ENCODE peak calls at places on chromosomes 1 and 21, in five cellular contexts. Z is CD8-positive, alpha-beta memory T cell; O is astrocyte; X is dorsolateral prefrontal cortex; F is transverse colon. Q is an unnamed sample.

GRCh38 chr21:26788783-26789182 is 56.4 kb downstream of the ADAMTS1 start:
- DNase-seq in X (no peak), Z (no peak), F (peak; percentile 23), O (no peak), Q (no peak)

GRCh38 chr1:230149751-230150584 is 82.9 kb downstream of the GALNT2 start:
- DNase-seq in O (no peak), Z (no peak), F (no peak), X (no peak), Q (no peak)

GRCh38 chr21:38525454-38525853 is 27.2 kb upstream of the ERG start:
- DNase-seq in X (no peak), F (no peak), O (no peak), Z (no peak), Q (no peak)

GRCh38 chr1:198639581-198640235 is 868 bp downstream of the PTPRC start:
- DNase-seq in Z (no peak), O (no peak), X (no peak), F (no peak), Q (no peak)

GRCh38 chr1:41724248-41724647 is 194.5 kb downstream of the HIVEP3 start:
- DNase-seq in O (no peak), Z (no peak), F (no peak), X (no peak), Q (no peak)

GRCh38 chr1:94462606-94463005 is 44.4 kb downstream of the ABCD3 start:
- DNase-seq in Z (no peak), O (no peak), F (no peak), X (no peak), Q (no peak)

GRCh38 chr1:172176206-172176605 is 244.3 kb upstream of the C1orf105 start:
- DNase-seq in F (no peak), X (no peak), O (peak; percentile 44), Z (no peak), Q (no peak)

GRCh38 chr1:205680073-205680851 is at the start of gene SLC45A3:
- DNase-seq in F (peak; percentile 60), X (peak; percentile 66), Z (no peak), O (no peak), Q (no peak)

GRCh38 chr1:226550671-226551041 is 2.1 kb downstream of the STUM start:
- DNase-seq in F (no peak), Z (no peak), O (no peak), X (no peak), Q (no peak)

GRCh38 chr1:189859385-189859977 is 618.2 kb downstream of the BRINP3 start:
- DNase-seq in X (no peak), F (peak; percentile 7), O (no peak), Z (no peak), Q (no peak)

GRCh38 chr1:214833357-214833756 is 230.4 kb downstream of the CENPF start:
- DNase-seq in F (no peak), X (no peak), Z (no peak), O (peak; percentile 81), Q (no peak)

GRCh38 chr21:31798842-31799691 is 67.1 kb upstream of the SCAF4 start:
- DNase-seq in O (peak; percentile 13), F (no peak), X (no peak), Z (no peak), Q (no peak)

GRCh38 chr1:44250113-44250781 is 37.0 kb downstream of the DMAP1 start:
- DNase-seq in O (no peak), F (no peak), X (no peak), Z (no peak), Q (no peak)

GRCh38 chr1:39407496-39407888 is 83.9 kb upstream of the BMP8A start:
- DNase-seq in Z (no peak), O (no peak), F (no peak), X (no peak), Q (no peak)

GRCh38 chr1:225437710-225438437 is 10.0 kb upstream of the LBR start:
- DNase-seq in O (no peak), X (no peak), Z (no peak), F (peak; percentile 31), Q (no peak)

GRCh38 chr1:179026813-179027664 is 1.3 kb downstream of the FAM20B start:
- DNase-seq in O (no peak), Z (no peak), F (no peak), X (no peak), Q (no peak)

GRCh38 chr1:153627797-153628626 is at the start of gene S100A1:
- DNase-seq in F (no peak), Z (peak; percentile 28), O (no peak), X (peak; percentile 70), Q (peak; percentile 68)

GRCh38 chr1:153629343-153629665 is 1.1 kb downstream of the S100A1 start:
- DNase-seq in F (no peak), X (peak; percentile 24), O (no peak), Z (no peak), Q (no peak)

GRCh38 chr1:153630384-153630783 is 2.1 kb downstream of the S100A1 start:
- DNase-seq in X (no peak), F (no peak), O (no peak), Z (no peak), Q (no peak)

GRCh38 chr1:153629971-153630370 is 1.7 kb downstream of the S100A1 start:
- DNase-seq in O (no peak), F (no peak), Z (no peak), X (peak; percentile 47), Q (no peak)

DNA sequence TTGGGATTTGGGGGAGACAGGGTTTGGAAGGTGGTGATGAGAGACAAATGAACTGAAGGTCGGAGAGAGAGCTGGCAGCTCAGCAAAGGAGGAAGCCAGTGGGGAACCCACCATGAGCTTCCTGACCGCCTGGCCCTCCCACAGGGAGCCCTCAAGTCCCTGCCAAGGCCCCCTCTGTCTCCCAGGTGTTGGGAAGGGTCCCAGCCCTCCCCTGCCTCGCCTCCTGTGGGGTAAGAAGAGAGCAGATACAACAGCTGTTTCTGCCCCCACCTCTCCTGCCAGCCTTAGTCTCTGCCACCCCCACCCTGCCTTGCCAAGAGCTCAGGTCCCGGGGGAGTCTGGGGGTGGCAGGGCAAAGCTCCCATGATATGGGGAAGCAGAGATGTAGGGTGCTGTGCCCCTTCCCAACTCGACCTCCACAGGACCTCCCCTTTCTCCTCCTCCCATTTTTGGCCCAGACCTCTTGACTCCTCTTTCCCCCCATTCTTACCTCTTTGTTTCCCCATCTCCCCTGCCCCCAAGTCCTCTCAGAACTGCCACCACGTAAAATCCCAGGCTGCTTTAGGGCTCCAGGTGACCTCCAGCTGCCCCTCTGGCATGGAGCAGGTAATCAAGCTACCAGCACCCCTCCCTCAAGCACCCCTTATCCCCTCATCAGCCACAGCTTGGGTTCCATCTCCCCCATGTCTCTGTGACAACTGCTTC is 556 bp downstream of the S100A1 start:
- DNase-seq in X (peak; percentile 37), O (no peak), F (no peak), Z (no peak), Q (no peak)
- H3K4me3 ChIP-seq in X (peak overlapping the region; percentile 23), O (no peak overlapping the region), F (no peak overlapping the region), Z (no peak overlapping the region), Q (peak overlapping the region; percentile 74)

GRCh38 chr1:73593379-73593778 is 604.6 kb downstream of the LRRIQ3 start:
- DNase-seq in O (peak; percentile 70), F (peak; percentile 50), X (no peak), Z (no peak), Q (no peak)
- H3K27ac ChIP-seq in O (peak overlapping the region; percentile 41), F (no peak overlapping the region), X (no peak overlapping the region), Z (no peak overlapping the region), Q (no peak overlapping the region)

DNA sequence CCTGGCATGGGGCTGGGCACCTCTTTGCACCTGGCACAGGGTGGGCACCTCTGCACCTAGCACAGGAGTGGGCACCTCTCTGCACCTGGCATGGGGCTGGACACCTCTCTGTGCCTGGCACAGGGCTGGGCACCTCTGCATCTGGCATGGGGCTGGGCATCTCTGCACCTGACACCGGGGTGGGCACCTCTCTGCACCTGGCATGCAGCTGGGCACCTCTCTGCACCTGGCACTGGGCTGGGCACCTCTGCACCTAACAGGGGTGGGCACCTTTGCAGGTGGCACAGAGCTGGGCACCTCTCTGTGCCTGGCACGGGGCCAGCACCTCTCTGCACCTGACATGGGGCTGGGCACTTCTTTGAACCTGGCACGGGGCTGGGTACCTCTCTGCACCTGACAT is 29.4 kb upstream of the CCDC27 start:
- DNase-seq in X (no peak), F (no peak), O (no peak), Z (no peak), Q (no peak)
- H3K4me3 ChIP-seq in X (no peak overlapping the region), F (no peak overlapping the region), O (no peak overlapping the region), Z (no peak overlapping the region), Q (no peak overlapping the region)

GRCh38 chr1:92211166-92211565 is 6.5 kb upstream of the C1orf146 start:
- DNase-seq in Z (no peak), F (no peak), X (no peak), O (peak; percentile 85), Q (no peak)

GRCh38 chr1:92210701-92211100 is 7.0 kb upstream of the C1orf146 start:
- DNase-seq in O (peak; percentile 53), X (no peak), Z (no peak), F (no peak), Q (no peak)
- H3K27ac ChIP-seq in O (peak overlapping the region; percentile 29), X (no peak overlapping the region), Z (no peak overlapping the region), F (no peak overlapping the region), Q (no peak overlapping the region)

GRCh38 chr1:6261615-6261995 is 707 bp upstream of the GPR153 start:
- DNase-seq in X (no peak), F (no peak), Z (no peak), O (no peak), Q (no peak)
- H3K4me3 ChIP-seq in X (no peak overlapping the region), F (peak overlapping the region; percentile 65), Z (no peak overlapping the region), O (no peak overlapping the region), Q (peak overlapping the region; percentile 83)

DNA sequence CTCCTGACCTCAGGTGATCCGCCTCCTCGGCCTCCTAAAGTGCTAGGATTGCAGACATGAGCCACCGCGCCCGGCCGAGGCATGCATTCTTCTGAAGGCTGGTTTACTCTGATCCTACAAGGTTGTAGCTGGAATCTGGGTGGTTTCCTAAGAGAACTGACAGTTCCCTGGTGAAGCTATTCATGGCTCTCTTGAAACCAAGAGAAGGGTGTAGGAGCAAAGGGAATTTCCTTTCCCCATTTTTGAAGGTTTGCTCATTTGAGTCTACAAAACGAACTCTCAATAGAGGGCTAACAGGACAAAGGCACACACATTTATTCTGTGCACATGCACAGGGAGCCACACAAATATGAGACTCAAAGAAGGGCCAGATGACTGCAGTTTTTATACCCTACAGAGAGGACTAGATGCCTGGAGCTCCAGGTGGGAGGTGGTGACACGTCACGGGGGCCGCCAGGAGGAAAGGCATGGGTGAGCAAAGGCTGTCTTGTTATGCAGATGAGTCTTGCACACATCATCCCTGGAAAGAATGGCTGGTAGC is 49.5 kb upstream of the ERRFI1 start:
- DNase-seq in X (no peak), F (no peak), O (peak; percentile 33), Z (no peak), Q (no peak)
- H3K27ac ChIP-seq in X (no peak overlapping the region), F (no peak overlapping the region), O (no peak overlapping the region), Z (no peak overlapping the region), Q (no peak overlapping the region)

DNA sequence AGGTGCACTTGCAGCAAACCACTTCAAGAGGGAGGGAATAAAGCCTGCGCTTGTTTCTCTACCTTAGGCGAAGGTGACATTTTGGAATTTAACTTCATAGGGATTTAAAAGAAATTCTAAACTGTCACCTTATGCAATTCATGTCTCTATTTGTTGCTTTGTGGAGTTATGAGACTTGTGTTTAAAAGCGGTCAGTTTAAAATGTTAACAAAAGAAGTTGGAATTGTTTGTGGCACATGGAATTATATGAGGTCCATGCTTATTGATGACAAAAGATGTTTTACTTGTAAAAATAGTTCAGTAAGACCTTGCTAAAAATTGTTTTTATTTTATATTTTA is 15.8 kb downstream of the NR5A2 start:
- DNase-seq in Z (no peak), X (no peak), O (no peak), F (no peak), Q (no peak)
- H3K4me3 ChIP-seq in Z (no peak overlapping the region), X (no peak overlapping the region), O (no peak overlapping the region), F (peak overlapping the region; percentile 69), Q (peak overlapping the region; percentile 46)

Q was measured in breast epithelium.